ENCODE peak calls at places on chromosomes 3 and 15, in seven cellular contexts. E is H9; H is activated CD4-positive, alpha-beta T cell treated with anti-CD3 and anti-CD28 coated beads, Interleukin-2, amount 50 U/mL, for 24 hours; S is H7; V is AG08395; X is activated gamma-delta T cell treated with Interleukin-2 at 50 U/mL for 16 hours; C is posterior vena cava. B is an unnamed sample.
A peak's percentile ranks its signal among the peaks of the same experiment; 100 is the strongest.

GRCh38 chr3:197125601-197126000 is 96.0 kb upstream of the MELTF start:
- DNase-seq in E (no peak), H (no peak), S (no peak), V (peak; percentile 38), X (no peak), C (no peak), B (no peak)

GRCh38 chr15:84761534-84762190 is 13.3 kb downstream of the ZNF592 start:
- DNase-seq in E (no peak), H (peak; percentile 8), S (no peak), V (peak; percentile 12), X (no peak), C (no peak), B (no peak)

GRCh38 chr3:127457094-127457475 is 133.4 kb downstream of the TPRA1 start:
- DNase-seq in E (peak; percentile 74), H (no peak), S (peak; percentile 88), V (peak; percentile 65), X (no peak), C (peak; percentile 83), B (no peak)

GRCh38 chr3:9787714-9788113 is 4.6 kb downstream of the TADA3 start:
- DNase-seq in E (no peak), H (no peak), S (no peak), V (no peak), X (no peak), C (no peak), B (no peak)

GRCh38 chr15:98900382-98900781 is 107.2 kb downstream of the PGPEP1L start:
- DNase-seq in E (no peak), H (no peak), S (no peak), V (peak; percentile 53), X (no peak), C (no peak), B (no peak)

GRCh38 chr3:128210711-128211110 is 57.4 kb downstream of the EEFSEC start:
- DNase-seq in E (no peak), H (no peak), S (no peak), V (no peak), X (no peak), C (no peak), B (no peak)

GRCh38 chr15:80452166-80452565 is 48.0 kb downstream of the ARNT2 start:
- DNase-seq in E (no peak), H (no peak), S (no peak), V (no peak), X (no peak), C (no peak), B (no peak)

GRCh38 chr3:64340636-64341240 is 115.5 kb upstream of the PRICKLE2 start:
- DNase-seq in E (no peak), H (no peak), S (no peak), V (peak; percentile 71), X (no peak), C (no peak), B (no peak)

GRCh38 chr3:125594581-125595011 is 701 bp downstream of the OSBPL11 start:
- DNase-seq in E (no peak), H (no peak), S (peak; percentile 25), V (no peak), X (no peak), C (no peak), B (no peak)

GRCh38 chr3:40566699-40567098 is 41.9 kb downstream of the ZNF621 start:
- DNase-seq in E (no peak), H (no peak), S (no peak), V (no peak), X (no peak), C (no peak), B (no peak)

GRCh38 chr3:55534876-55535275 is 47.8 kb upstream of the WNT5A start:
- DNase-seq in E (no peak), H (no peak), S (no peak), V (no peak), X (no peak), C (no peak), B (no peak)

GRCh38 chr15:58682234-58682633 is 67.3 kb downstream of the ADAM10 start:
- DNase-seq in E (no peak), H (no peak), S (no peak), V (no peak), X (no peak), C (no peak), B (no peak)

GRCh38 chr15:59300618-59301139 is 72.0 kb downstream of the MYO1E start:
- DNase-seq in E (no peak), H (no peak), S (no peak), V (no peak), X (no peak), C (no peak), B (no peak)

GRCh38 chr3:130480736-130481135 is 36.2 kb upstream of the COL6A6 start:
- DNase-seq in E (peak; percentile 61), H (no peak), S (peak; percentile 37), V (peak; percentile 79), X (no peak), C (no peak), B (no peak)

GRCh38 chr3:185283374-185283935 is 29.6 kb upstream of the EHHADH start:
- DNase-seq in E (no peak), H (no peak), S (no peak), V (no peak), X (no peak), C (no peak), B (no peak)

GRCh38 chr15:90907838-90908507 is 4.9 kb downstream of the MAN2A2 start:
- DNase-seq in E (no peak), H (no peak), S (no peak), V (no peak), X (no peak), C (no peak), B (no peak)

GRCh38 chr3:15317164-15317477 is 15.3 kb downstream of the SH3BP5 start:
- DNase-seq in E (no peak), H (no peak), S (no peak), V (peak; percentile 61), X (no peak), C (peak; percentile 89), B (no peak)

GRCh38 chr15:58212909-58213526 is 74.8 kb downstream of the AQP9 start:
- DNase-seq in E (no peak), H (no peak), S (peak; percentile 46), V (peak; percentile 41), X (no peak), C (no peak), B (no peak)

GRCh38 chr3:13111173-13111873 is 38.1 kb upstream of the IQSEC1 start:
- DNase-seq in E (no peak), H (no peak), S (no peak), V (no peak), X (no peak), C (peak; percentile 58), B (no peak)

GRCh38 chr3:33312361-33312760 is 35.1 kb downstream of the FBXL2 start:
- DNase-seq in E (no peak), H (no peak), S (no peak), V (no peak), X (no peak), C (no peak), B (no peak)

GRCh38 chr3:113696658-113697191 is 283 bp upstream of the USF3 start:
- DNase-seq in E (peak; percentile 100), H (peak; percentile 98), S (peak; percentile 97), V (peak; percentile 99), X (peak; percentile 99), C (peak; percentile 100), B (peak; percentile 95)

GRCh38 chr15:65841121-65841930 is 28.0 kb upstream of the RAB11A start:
- DNase-seq in E (no peak), H (no peak), S (no peak), V (no peak), X (no peak), C (no peak), B (no peak)

GRCh38 chr3:42117175-42118008 is 26.2 kb downstream of the TRAK1 start:
- DNase-seq in E (peak; percentile 77), H (no peak), S (peak; percentile 56), V (peak; percentile 69), X (no peak), C (peak; percentile 84), B (no peak)

GRCh38 chr3:124351430-124352142 is 359.7 kb upstream of the ROPN1 start:
- DNase-seq in E (peak; percentile 58), H (no peak), S (peak; percentile 57), V (peak; percentile 88), X (no peak), C (no peak), B (no peak)

GRCh38 chr3:133991209-133991608 is 38.5 kb downstream of the SLCO2A1 start:
- DNase-seq in E (no peak), H (no peak), S (no peak), V (peak; percentile 57), X (no peak), C (no peak), B (no peak)

GRCh38 chr3:196179380-196180308 is 31.6 kb downstream of the ZDHHC19 start:
- DNase-seq in E (peak; percentile 74), H (peak; percentile 79), S (peak; percentile 83), V (peak; percentile 54), X (peak; percentile 82), C (no peak), B (peak; percentile 49)

GRCh38 chr3:149114458-149114857 is 15.0 kb upstream of the HPS3 start:
- DNase-seq in E (no peak), H (no peak), S (no peak), V (no peak), X (no peak), C (no peak), B (no peak)

GRCh38 chr3:123883656-123884257 is 375 bp downstream of the MYLK start:
- DNase-seq in E (peak; percentile 51), H (no peak), S (peak; percentile 67), V (peak; percentile 38), X (no peak), C (peak; percentile 81), B (no peak)